ENCODE peak calls at places on chromosomes 2 and 18, in six cellular contexts. U is pancreas, E is HCT116, Z is AG04450, J is fibroblast of mammary gland, N is lower leg skin. H is an unnamed sample.

GRCh38 chr2:66587216-66587615 is 152.3 kb downstream of the MEIS1 start:
- DNase-seq in J (no peak), Z (no peak), U (peak), N (no peak), E (no peak), H (peak)

GRCh38 chr2:17934721-17935120 is 56.3 kb downstream of the KCNS3 start:
- DNase-seq in Z (peak), N (no peak), E (no peak), J (peak), U (no peak), H (peak)

GRCh38 chr2:187871506-187871905 is 317.3 kb upstream of the TFPI start:
- DNase-seq in N (no peak), E (no peak), J (no peak), U (no peak), Z (no peak), H (no peak)

GRCh38 chr2:44392338-44392943 is 30.7 kb downstream of the CAMKMT start:
- DNase-seq in N (peak), U (no peak), E (peak), Z (no peak), J (peak), H (peak)

GRCh38 chr18:9539283-9539682 is 64.0 kb downstream of the RALBP1 start:
- DNase-seq in J (peak), U (no peak), Z (peak), E (no peak), N (no peak), H (peak)

GRCh38 chr2:2547451-2547850 is 216.4 kb upstream of the MYT1L start:
- DNase-seq in E (no peak), J (no peak), U (no peak), N (no peak), Z (no peak), H (no peak)

GRCh38 chr2:217932661-217933325 is 70.0 kb downstream of the TNS1 start:
- DNase-seq in Z (no peak), E (no peak), J (no peak), N (no peak), U (peak), H (no peak)

GRCh38 chr18:68083131-68083530 is 566.6 kb upstream of the DSEL start:
- DNase-seq in U (no peak), E (no peak), J (peak), N (no peak), Z (peak), H (peak)

GRCh38 chr2:147630585-147630984 is 214.2 kb upstream of the ACVR2A start:
- DNase-seq in E (no peak), Z (no peak), J (peak), N (no peak), U (no peak), H (peak)

GRCh38 chr18:70423120-70423519 is 134.3 kb downstream of the SOCS6 start:
- DNase-seq in E (no peak), N (no peak), J (no peak), U (no peak), Z (no peak), H (peak)

GRCh38 chr2:206125914-206126313 is 33.3 kb downstream of the NDUFS1 start:
- DNase-seq in N (no peak), Z (no peak), J (no peak), U (no peak), E (no peak), H (peak)

GRCh38 chr2:80496770-80497169 is 192.2 kb upstream of the LRRTM1 start:
- DNase-seq in Z (peak), N (no peak), E (no peak), J (peak), U (no peak), H (peak)

GRCh38 chr18:33440384-33441043 is at the start of gene CCDC178:
- DNase-seq in J (no peak), E (no peak), N (no peak), Z (no peak), U (peak), H (no peak)

GRCh38 chr2:64329848-64330247 is 124.1 kb upstream of the LGALSL start:
- DNase-seq in N (no peak), Z (no peak), J (peak), U (no peak), E (no peak), H (peak)

GRCh38 chr2:234986866-234987720 is 35.3 kb downstream of the SH3BP4 start:
- DNase-seq in E (no peak), J (no peak), Z (no peak), N (no peak), U (no peak), H (peak)

GRCh38 chr2:238136820-238137537 is 1.5 kb upstream of the KLHL30 start:
- DNase-seq in E (no peak), Z (peak), J (peak), U (peak), N (no peak), H (peak)

GRCh38 chr2:55415300-55415699 is 4.4 kb downstream of the CCDC88A start:
- DNase-seq in E (no peak), Z (no peak), N (no peak), U (no peak), J (no peak), H (no peak)

GRCh38 chr18:51082571-51083264 is 52.7 kb downstream of the SMAD4 start:
- DNase-seq in N (no peak), Z (no peak), U (no peak), J (no peak), E (peak), H (peak)

GRCh38 chr2:120746179-120746549 is 10.5 kb downstream of the GLI2 start:
- DNase-seq in N (no peak), E (no peak), Z (no peak), J (no peak), U (no peak), H (no peak)

GRCh38 chr2:172311921-172312345 is 115.5 kb upstream of the ITGA6 start:
- DNase-seq in J (peak), E (no peak), U (no peak), N (no peak), Z (no peak), H (no peak)

GRCh38 chr2:28228419-28228995 is 164.2 kb upstream of the FOSL2 start:
- DNase-seq in J (no peak), U (no peak), N (no peak), E (no peak), Z (no peak), H (no peak)

GRCh38 chr2:101328474-101329007 is 20.0 kb upstream of the RNF149 start:
- DNase-seq in Z (peak), E (no peak), U (no peak), N (peak), J (peak), H (peak)

GRCh38 chr18:22318745-22319407 is 98.8 kb downstream of the CTAGE1 start:
- DNase-seq in N (no peak), U (no peak), J (peak), Z (no peak), E (no peak), H (no peak)

GRCh38 chr2:205563646-205564045 is 118.7 kb upstream of the NRP2 start:
- DNase-seq in N (no peak), Z (no peak), U (no peak), E (peak), J (no peak), H (no peak)

GRCh38 chr2:84388133-84388532 is 70.9 kb downstream of the SUCLG1 start:
- DNase-seq in E (no peak), U (no peak), Z (no peak), J (no peak), N (no peak), H (no peak)

GRCh38 chr2:109126501-109126860 is 2.5 kb upstream of the SH3RF3 start:
- DNase-seq in E (no peak), J (peak), U (no peak), N (no peak), Z (peak), H (peak)

GRCh38 chr2:68487773-68488355 is 20.5 kb downstream of the APLF start:
- DNase-seq in N (no peak), E (no peak), J (peak), Z (no peak), U (no peak), H (peak)

GRCh38 chr2:98614024-98614739 is 5.8 kb downstream of the UNC50 start:
- DNase-seq in J (no peak), E (no peak), Z (no peak), N (no peak), U (no peak), H (no peak)

GRCh38 chr2:111126581-111126980 is 5.9 kb downstream of the BCL2L11 start:
- DNase-seq in N (no peak), E (no peak), J (no peak), Z (no peak), U (no peak), H (no peak)

GRCh38 chr2:207515671-207516070 is 14.1 kb upstream of the CREB1 start:
- DNase-seq in J (peak), U (no peak), N (no peak), E (no peak), Z (no peak), H (peak)

GRCh38 chr2:86078801-86079545 is 26.7 kb downstream of the POLR1A start:
- DNase-seq in E (no peak), U (no peak), Z (no peak), N (no peak), J (peak), H (peak)

GRCh38 chr2:120109186-120110061 is 96.5 kb downstream of the EPB41L5 start:
- DNase-seq in J (peak), Z (no peak), N (no peak), U (no peak), E (peak), H (peak)

GRCh38 chr2:5691659-5692529 is at the start of gene SOX11:
- DNase-seq in J (no peak), Z (peak), E (no peak), N (no peak), U (peak), H (peak)

GRCh38 chr2:17599617-17600016 is 59.1 kb downstream of the VSNL1 start:
- DNase-seq in J (no peak), U (no peak), Z (no peak), N (no peak), E (peak), H (peak)

GRCh38 chr18:77062518-77063003 is 70.0 kb downstream of the MBP start:
- DNase-seq in N (no peak), Z (peak), J (peak), U (no peak), E (no peak), H (no peak)

GRCh38 chr18:60372141-60372540 is 434 bp downstream of the MC4R start:
- DNase-seq in J (no peak), Z (no peak), E (no peak), U (no peak), N (no peak), H (no peak)

GRCh38 chr18:55875330-55875933 is 287.4 kb upstream of the TCF4 start:
- DNase-seq in U (no peak), E (no peak), N (no peak), J (peak), Z (no peak), H (no peak)

GRCh38 chr2:127423880-127424279 is 5.7 kb downstream of the PROC start:
- DNase-seq in U (no peak), N (no peak), E (no peak), Z (no peak), J (no peak), H (no peak)
- TF ChIP-seq CTCF in U (no peak), N (no peak), E (no peak), Z (no peak), J (no peak), H (no peak)

DNA sequence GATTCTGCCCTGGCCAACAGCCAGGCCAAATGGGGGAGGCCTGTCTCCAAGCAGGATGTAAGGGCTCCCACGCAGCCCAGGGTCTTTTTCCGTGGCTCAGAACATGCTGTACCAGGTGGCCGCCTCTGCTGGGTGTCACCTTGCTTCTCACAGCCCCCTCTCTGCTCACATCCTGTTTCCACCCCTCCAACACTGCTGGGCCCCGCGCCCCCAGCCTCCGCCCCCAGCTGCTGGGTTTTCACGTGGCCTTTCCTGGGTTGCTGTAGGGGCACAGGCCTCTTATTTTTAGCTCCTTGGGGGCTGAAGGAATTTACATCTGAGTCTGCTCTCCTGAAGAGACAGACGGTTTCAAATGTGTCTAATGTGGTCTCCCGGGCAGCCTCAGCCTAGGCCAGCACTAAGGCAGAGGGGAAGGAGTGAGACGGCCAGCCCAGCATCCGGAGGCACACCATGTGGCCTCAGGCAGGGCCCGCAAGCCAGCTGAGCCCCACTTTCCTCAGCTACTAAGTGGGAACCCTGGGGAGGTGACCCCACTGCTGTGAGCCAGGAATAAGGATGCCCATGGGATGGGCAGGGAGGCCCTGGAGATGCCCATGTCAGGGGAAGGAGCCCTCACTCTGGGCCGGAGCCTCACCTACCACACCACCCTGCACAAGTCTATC is 18.7 kb upstream of the DUSP2 start:
- DNase-seq in J (no peak), U (no peak), E (no peak), Z (no peak), N (no peak), H (no peak)
- H3K4me3 ChIP-seq in J (no peak), U (no peak), E (no peak), Z (no peak), N (no peak), H (no peak)

DNA sequence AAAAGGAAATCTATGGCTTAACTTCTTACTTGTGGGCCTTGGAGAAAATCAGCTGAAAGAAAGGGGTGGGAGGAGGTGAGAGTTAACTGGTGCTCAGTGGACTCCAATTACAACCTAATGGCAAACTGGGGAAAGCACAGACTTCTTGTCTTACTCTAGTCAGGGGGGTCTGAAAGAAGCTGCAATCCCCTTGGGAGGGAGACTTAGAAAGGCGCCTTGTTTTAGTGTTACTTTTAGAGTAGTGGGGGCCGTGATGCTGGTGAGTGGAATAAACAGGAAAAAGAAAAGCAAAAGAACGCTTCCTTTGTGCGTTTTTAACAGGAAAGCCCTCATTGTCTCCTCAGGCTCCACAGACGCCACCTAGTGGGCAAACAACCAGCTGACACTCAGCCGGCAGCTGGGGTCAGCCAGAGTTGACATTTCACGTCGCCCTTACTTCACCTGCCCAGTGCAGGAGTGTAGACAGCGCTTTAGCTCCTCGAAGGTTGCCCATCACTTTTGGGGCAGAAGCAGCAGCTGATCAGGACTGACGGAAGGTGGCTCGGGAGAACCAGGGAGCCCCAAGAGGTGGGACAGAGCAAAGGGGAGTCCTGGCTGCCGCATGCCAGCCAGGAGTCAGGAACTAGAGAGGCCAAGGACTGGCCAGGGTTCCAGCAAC is 55.9 kb upstream of the GORASP2 start:
- DNase-seq in E (peak), N (peak), Z (peak), U (peak), J (peak), H (peak)
- TF ChIP-seq CTCF in E (peak), N (no peak), Z (peak), U (peak), J (peak), H (peak)

DNA sequence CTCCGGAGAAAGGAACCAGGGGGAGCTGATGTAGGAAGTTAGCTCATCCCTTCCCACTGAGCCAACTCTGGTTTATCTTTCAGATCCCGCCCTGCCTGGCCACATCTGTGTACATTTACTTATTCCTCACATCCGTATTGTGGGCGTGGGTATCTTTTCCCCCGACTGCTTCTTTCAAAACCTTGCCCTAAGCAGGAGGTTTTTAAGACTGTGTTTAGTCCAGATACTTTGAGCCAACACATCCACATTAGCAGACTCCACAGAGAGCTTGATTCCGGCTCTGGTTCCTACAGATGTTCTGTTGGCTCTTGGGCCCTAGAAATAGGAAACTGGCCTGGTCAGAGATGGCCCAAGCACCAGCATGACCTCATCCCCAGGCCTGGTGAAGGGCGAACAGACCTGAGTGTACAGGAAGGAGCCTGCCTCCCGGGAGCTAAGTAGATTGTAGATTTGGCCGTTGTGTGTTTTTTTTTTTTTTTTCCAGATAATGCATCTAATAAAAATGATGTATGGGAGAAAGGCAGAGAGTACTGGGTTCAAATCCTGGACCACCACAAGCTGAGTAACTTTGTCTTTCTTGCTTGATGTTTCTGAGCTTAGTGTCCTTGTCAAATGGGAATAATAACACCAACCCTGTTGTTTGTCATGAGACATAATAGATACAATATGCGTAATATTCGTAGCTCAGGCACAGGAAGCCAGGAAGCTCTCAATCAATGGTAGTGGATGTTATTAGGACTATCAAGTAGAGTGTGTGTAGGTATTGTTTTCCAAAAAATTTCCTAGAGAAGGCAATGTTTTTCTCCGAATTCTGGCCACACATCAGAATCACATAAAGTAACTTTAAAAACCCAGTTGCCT is 92.3 kb downstream of the PRKCE start:
- DNase-seq in E (no peak), Z (peak), U (no peak), N (peak), J (peak), H (no peak)
- H3K4me3 ChIP-seq in E (no peak), Z (peak), U (no peak), N (no peak), J (peak), H (no peak)

DNA sequence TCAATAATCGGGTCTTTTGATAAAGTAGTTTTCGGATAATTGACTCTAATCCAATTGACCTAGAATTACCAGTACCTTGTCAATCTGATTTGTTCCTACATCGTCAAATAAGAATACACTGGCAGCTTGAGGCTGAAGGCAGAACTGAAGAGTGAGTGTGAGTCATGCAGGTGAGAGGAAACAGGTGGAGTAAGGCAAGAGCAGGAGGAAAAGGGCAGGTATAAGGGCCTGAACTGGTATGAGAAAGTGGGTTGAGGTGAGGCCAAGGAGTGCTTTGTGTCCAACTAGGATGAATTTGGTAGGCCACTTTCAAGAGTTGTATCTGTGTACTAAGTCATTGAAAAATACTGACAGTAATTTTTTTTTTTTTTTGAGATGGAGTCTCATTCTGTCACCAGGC is 186.0 kb downstream of the ZNF385B start:
- DNase-seq in N (no peak), J (no peak), E (no peak), Z (no peak), U (no peak), H (peak)
- TF ChIP-seq CTCF in N (no peak), J (no peak), E (no peak), Z (no peak), U (no peak), H (no peak)

DNA sequence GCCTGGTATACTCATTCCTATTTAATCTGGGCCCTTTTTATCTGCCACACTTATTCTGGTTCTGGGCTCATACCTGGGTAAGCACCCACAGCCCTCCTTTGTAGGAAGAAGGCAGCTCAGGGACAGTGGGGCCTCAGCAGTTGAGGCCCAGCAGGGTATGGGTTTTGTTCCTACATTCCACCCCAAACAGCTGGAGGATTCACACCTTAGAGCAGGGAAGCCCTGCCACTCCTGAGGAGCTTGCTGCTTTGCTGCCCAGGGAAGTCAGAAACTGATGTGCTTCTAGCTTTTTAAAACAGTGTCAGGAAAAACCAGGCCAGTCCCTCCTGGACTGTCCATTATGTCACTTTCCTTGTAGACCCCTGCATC is 1.2 kb upstream of the LBX2 start:
- DNase-seq in Z (no peak), N (no peak), E (no peak), J (no peak), U (no peak), H (no peak)
- H3K4me3 ChIP-seq in Z (no peak), N (no peak), E (no peak), J (no peak), U (no peak), H (no peak)

GRCh38 chr2:25955036-25955435 is 27.3 kb downstream of the KIF3C start:
- DNase-seq in E (no peak), N (no peak), J (no peak), Z (no peak), U (no peak), H (no peak)

GRCh38 chr2:25960396-25960795 is 21.9 kb downstream of the KIF3C start:
- DNase-seq in N (no peak), J (no peak), U (no peak), E (no peak), Z (no peak), H (no peak)

GRCh38 chr2:25957743-25958142 is 24.6 kb downstream of the KIF3C start:
- DNase-seq in E (no peak), Z (no peak), J (no peak), U (no peak), N (no peak), H (peak)

GRCh38 chr2:25954199-25954752 is 28.0 kb downstream of the KIF3C start:
- DNase-seq in E (no peak), U (no peak), N (no peak), J (no peak), Z (no peak), H (no peak)

GRCh38 chr2:25955869-25956535 is 26.3 kb downstream of the KIF3C start:
- DNase-seq in U (no peak), E (no peak), N (no peak), J (no peak), Z (no peak), H (no peak)
- TF ChIP-seq CTCF in U (no peak), E (peak), N (no peak), J (no peak), Z (peak), H (peak)